ENCODE peak calls at places on chromosomes 6 and 20, in ten cellular contexts. G is spleen, F is prostate gland, H is cardiac muscle cell, M is Panc1, E is Peyer's patch, J is astrocyte, A is psoas muscle, O is breast epithelium, V is PC-3. D is an unnamed sample.

GRCh38 chr6:165245287-165245686 is 64.1 kb downstream of the C6orf118 start:
- DNase-seq in F (no peak), G (no peak), O (no peak), E (no peak), H (peak; percentile 58), A (no peak), M (no peak), V (peak; percentile 31), J (peak; percentile 18), D (no peak)

GRCh38 chr6:125519367-125519766 is 217.6 kb upstream of the HDDC2 start:
- DNase-seq in A (no peak), H (no peak), E (no peak), M (no peak), J (peak; percentile 0), O (no peak), V (peak; percentile 28), G (no peak), F (no peak), D (no peak)

GRCh38 chr6:16165641-16166040 is 36.8 kb downstream of the MYLIP start:
- DNase-seq in F (no peak), A (no peak), H (no peak), V (no peak), G (no peak), J (no peak), O (no peak), E (no peak), M (no peak), D (no peak)

GRCh38 chr6:41894366-41895299 is 542 bp downstream of the USP49 start:
- DNase-seq in A (no peak), O (no peak), M (no peak), J (peak; percentile 11), H (peak; percentile 19), G (no peak), E (no peak), F (no peak), V (no peak), D (no peak)

GRCh38 chr20:36920334-36920730 is 31.2 kb downstream of the SAMHD1 start:
- DNase-seq in H (no peak), V (no peak), M (no peak), E (no peak), G (no peak), O (no peak), A (no peak), F (no peak), J (no peak), D (no peak)

GRCh38 chr6:28480253-28480932 is 35.2 kb downstream of the GPX6 start:
- DNase-seq in V (no peak), J (no peak), E (no peak), F (no peak), H (no peak), G (no peak), O (no peak), A (no peak), M (no peak), D (no peak)

GRCh38 chr6:7673063-7673536 is 52.8 kb upstream of the BMP6 start:
- DNase-seq in F (no peak), A (peak; percentile 44), J (peak; percentile 22), M (no peak), O (no peak), G (peak; percentile 59), E (peak; percentile 55), V (peak; percentile 87), H (peak; percentile 52), D (no peak)

GRCh38 chr6:128437685-128438084 is 82.7 kb downstream of the PTPRK start:
- DNase-seq in V (no peak), G (no peak), E (no peak), J (no peak), O (no peak), H (no peak), A (no peak), F (no peak), M (no peak), D (no peak)

GRCh38 chr6:40907198-40907701 is 131.8 kb downstream of the UNC5CL start:
- DNase-seq in M (peak; percentile 65), G (no peak), O (peak; percentile 93), H (peak; percentile 8), F (peak; percentile 39), A (peak; percentile 17), E (no peak), J (peak; percentile 43), V (peak; percentile 95), D (no peak)

GRCh38 chr20:55515831-55516230 is 489.5 kb downstream of the CBLN4 start:
- DNase-seq in F (no peak), V (peak; percentile 66), G (no peak), E (no peak), O (no peak), A (no peak), M (no peak), J (no peak), H (no peak), D (no peak)

GRCh38 chr6:134267917-134268361 is 50.0 kb downstream of the SGK1 start:
- DNase-seq in H (peak; percentile 89), J (no peak), F (peak; percentile 76), O (no peak), V (no peak), M (no peak), G (no peak), A (no peak), E (no peak), D (no peak)

GRCh38 chr20:53937330-53937729 is 133.1 kb downstream of the BCAS1 start:
- DNase-seq in E (no peak), A (no peak), H (peak; percentile 51), G (no peak), F (no peak), V (no peak), O (no peak), J (no peak), M (no peak), D (no peak)

GRCh38 chr6:100862063-100862462 is 19.1 kb downstream of the ASCC3 start:
- DNase-seq in F (no peak), H (no peak), M (no peak), A (no peak), G (no peak), V (no peak), J (no peak), E (no peak), O (no peak), D (no peak)

GRCh38 chr6:108027594-108027993 is 46.9 kb downstream of the OSTM1 start:
- DNase-seq in O (no peak), H (peak; percentile 15), J (no peak), A (no peak), E (no peak), M (no peak), V (peak; percentile 34), G (no peak), F (no peak), D (no peak)

GRCh38 chr6:41694815-41695536 is 40.4 kb downstream of the TFEB start:
- DNase-seq in E (no peak), H (no peak), V (peak; percentile 34), F (no peak), J (peak; percentile 26), A (no peak), M (no peak), O (no peak), G (no peak), D (no peak)

GRCh38 chr20:53903652-53903987 is 166.8 kb downstream of the BCAS1 start:
- DNase-seq in O (no peak), A (no peak), H (no peak), M (no peak), J (no peak), E (no peak), V (no peak), F (no peak), G (no peak), D (no peak)

GRCh38 chr20:62736407-62737071 is 27.9 kb downstream of the NTSR1 start:
- DNase-seq in E (no peak), V (no peak), J (no peak), O (peak; percentile 33), H (no peak), G (no peak), M (no peak), A (no peak), F (no peak), D (no peak)
- H3K4me3 ChIP-seq in E (no peak overlapping the region), V (no peak overlapping the region), J (no peak overlapping the region), O (no peak overlapping the region), H (no peak overlapping the region), G (no peak overlapping the region), M (no peak overlapping the region), A (no peak overlapping the region), F (no peak overlapping the region), D (no peak overlapping the region)

DNA sequence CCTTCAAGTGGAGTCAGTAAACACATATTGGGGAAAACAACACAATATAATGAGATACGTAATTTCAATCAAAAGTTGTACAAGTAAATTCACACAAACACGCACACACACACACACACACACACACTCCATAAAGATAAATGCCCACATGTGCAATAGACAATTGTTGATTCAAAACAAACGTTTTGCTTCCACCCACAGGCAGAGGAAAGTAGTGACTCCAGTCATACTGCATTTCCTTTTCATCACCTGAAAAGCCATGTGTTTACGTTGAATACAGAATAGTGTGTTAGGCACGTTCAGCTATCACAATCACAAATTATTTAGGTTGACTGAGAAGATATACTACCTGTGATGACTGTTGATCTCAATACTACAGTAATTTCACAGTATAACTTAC is 443.8 kb upstream of the MANEA start:
- DNase-seq in F (no peak), H (no peak), M (peak; percentile 7), V (peak; percentile 27), J (no peak), A (no peak), E (no peak), O (no peak), G (no peak), D (no peak)
- TF ChIP-seq CTCF in F (no peak), H (no peak), M (peak; percentile 53), V (peak; percentile 51), J (peak; percentile 35), A (no peak), E (no peak), O (no peak), G (no peak), D (no peak)

DNA sequence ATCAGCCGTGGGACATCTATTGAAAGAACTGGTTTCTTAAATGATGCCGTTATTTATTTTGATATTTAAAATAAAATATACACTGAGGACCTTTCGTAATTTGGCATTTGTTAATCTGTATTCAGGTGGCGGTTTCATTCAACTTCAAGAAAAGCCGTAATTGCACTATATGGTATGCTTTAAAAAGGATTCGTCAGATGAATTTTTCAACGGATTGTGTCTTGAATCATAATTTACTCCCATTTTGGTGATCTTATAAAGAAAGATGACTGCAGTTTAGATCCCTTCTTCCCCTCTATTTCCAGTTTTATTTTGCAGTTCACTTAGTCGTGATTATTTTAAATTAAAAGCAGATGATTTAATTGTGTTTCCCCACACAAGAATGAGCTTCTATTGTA is 761 bp downstream of the KLHL32 start:
- DNase-seq in G (no peak), A (no peak), O (no peak), J (no peak), F (no peak), E (no peak), H (no peak), M (no peak), V (no peak), D (no peak)
- H3K4me3 ChIP-seq in G (peak overlapping the region; percentile 69), A (peak overlapping the region; percentile 76), O (peak overlapping the region; percentile 62), J (peak overlapping the region; percentile 73), F (peak overlapping the region; percentile 50), E (peak overlapping the region; percentile 48), H (peak overlapping the region; percentile 47), M (peak overlapping the region; percentile 60), V (peak overlapping the region; percentile 68), D (peak overlapping the region; percentile 92)

DNA sequence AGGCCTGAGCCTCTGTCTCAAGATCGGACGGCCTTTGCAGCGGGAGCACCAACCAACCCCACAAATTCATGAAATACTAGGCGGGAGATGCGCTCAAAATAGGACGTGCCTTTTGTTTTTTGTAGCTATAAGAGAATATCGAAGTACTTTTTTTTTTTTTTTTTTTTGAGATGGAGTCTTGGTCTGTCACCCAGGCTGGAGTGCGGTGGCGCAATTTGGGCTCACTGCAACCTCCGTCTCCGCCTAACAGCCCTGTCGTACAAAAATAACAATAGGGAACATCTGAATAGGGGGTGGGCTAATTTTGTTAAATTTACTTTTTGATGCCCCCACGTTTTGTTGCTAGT is 5.9 kb upstream of the TUBB2A start:
- DNase-seq in G (no peak), O (no peak), F (no peak), J (no peak), H (no peak), M (no peak), A (peak; percentile 45), V (no peak), E (no peak), D (no peak)
- TF ChIP-seq CTCF in G (no peak), O (no peak), F (no peak), J (no peak), H (no peak), M (peak; percentile 41), A (no peak), V (peak; percentile 11), E (no peak), D (no peak)